ENCODE peak calls at places on chromosomes 11 and 22, in four cellular contexts. A is psoas muscle, W is cardiac muscle cell, I is testis. N is an unnamed sample.

GRCh38 chr11:13668957-13669521 is 571 bp downstream of the FAR1 start:
- DNase-seq in A (peak; percentile 70), W (peak; percentile 54), I (peak; percentile 62), N (peak; percentile 59)

GRCh38 chr11:70503201-70503877 is 105.0 kb downstream of the CTTN start:
- DNase-seq in A (peak; percentile 21), W (no peak), I (no peak), N (no peak)

GRCh38 chr11:40178470-40178869 is 1281.0 kb downstream of the LRRC4C start:
- DNase-seq in A (no peak), W (no peak), I (no peak), N (no peak)

GRCh38 chr22:43236401-43237166 is 49.6 kb upstream of the TTLL12 start:
- DNase-seq in A (no peak), W (no peak), I (peak; percentile 83), N (no peak)

GRCh38 chr22:50326959-50327710 is at the start of gene DENND6B:
- DNase-seq in A (peak; percentile 91), W (peak; percentile 90), I (peak; percentile 88), N (no peak)

GRCh38 chr22:29715240-29715639 is 4.6 kb upstream of the CABP7 start:
- DNase-seq in A (no peak), W (no peak), I (no peak), N (no peak)

GRCh38 chr11:118396097-118396501 is 5.3 kb upstream of the ATP5MG start:
- DNase-seq in A (no peak), W (no peak), I (no peak), N (no peak)

GRCh38 chr11:36019722-36020121 is 75.9 kb downstream of the LDLRAD3 start:
- DNase-seq in A (no peak), W (no peak), I (no peak), N (no peak)

GRCh38 chr11:65188486-65188885 is 6.8 kb downstream of the CAPN1 start:
- DNase-seq in A (no peak), W (no peak), I (no peak), N (no peak)

GRCh38 chr22:45103756-45104155 is 60.0 kb upstream of the NUP50 start:
- DNase-seq in A (no peak), W (no peak), I (no peak), N (no peak)

GRCh38 chr11:100769617-100770016 is 82.5 kb downstream of the ARHGAP42 start:
- DNase-seq in A (no peak), W (no peak), I (no peak), N (no peak)

GRCh38 chr11:85913486-85913885 is 58.3 kb downstream of the CCDC83 start:
- DNase-seq in A (no peak), W (no peak), I (no peak), N (no peak)

GRCh38 chr11:126764221-126764620 is 236.3 kb downstream of the KIRREL3 start:
- DNase-seq in A (no peak), W (no peak), I (no peak), N (no peak)

GRCh38 chr11:95108671-95109551 is 19.3 kb downstream of the ENDOD1 start:
- DNase-seq in A (no peak), W (no peak), I (no peak), N (no peak)

GRCh38 chr11:96061094-96061493 is 137.2 kb upstream of the MTMR2 start:
- DNase-seq in A (no peak), W (no peak), I (no peak), N (no peak)

GRCh38 chr11:77063407-77063806 is 3.4 kb upstream of the CAPN5 start:
- DNase-seq in A (no peak), W (no peak), I (no peak), N (no peak)

GRCh38 chr11:108973402-108974119 is 308.7 kb downstream of the DDX10 start:
- DNase-seq in A (no peak), W (no peak), I (no peak), N (no peak)

GRCh38 chr11:85740464-85741400 is 54.7 kb upstream of the CCDC89 start:
- DNase-seq in A (no peak), W (peak; percentile 18), I (no peak), N (no peak)

GRCh38 chr11:45755281-45755859 is 49.6 kb upstream of the SLC35C1 start:
- DNase-seq in A (no peak), W (no peak), I (peak; percentile 27), N (no peak)

GRCh38 chr11:413120-414081 is 1.4 kb downstream of the SIGIRR start:
- DNase-seq in A (peak; percentile 31), W (no peak), I (no peak), N (no peak)

GRCh38 chr22:39589880-39590279 is 19.3 kb downstream of the CACNA1I start:
- DNase-seq in A (no peak), W (no peak), I (no peak), N (no peak)

GRCh38 chr11:50102916-50103315 is 70.2 kb downstream of the OR4C45 start:
- DNase-seq in A (no peak), W (no peak), I (no peak), N (no peak)

DNA sequence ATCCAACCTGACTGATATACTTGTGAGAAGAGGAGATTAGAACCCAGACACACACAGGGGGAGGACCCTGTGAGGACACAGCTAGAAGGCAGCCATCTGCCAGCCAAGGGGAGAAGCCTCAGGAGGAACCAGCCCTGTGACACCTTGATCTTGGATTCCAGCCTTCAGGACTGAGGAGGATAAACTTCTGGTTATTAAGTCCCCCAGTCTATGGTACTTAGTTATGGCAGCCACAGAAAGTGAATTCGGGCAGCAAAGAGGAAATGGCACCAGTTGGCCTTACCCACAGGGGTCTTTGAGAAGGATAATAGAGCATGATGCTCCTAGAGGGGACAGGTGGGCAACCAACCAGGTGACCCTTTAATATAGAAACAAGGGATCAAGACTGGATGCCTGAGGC is 49.4 kb downstream of the ASCL2 start:
- DNase-seq in A (no peak), W (no peak), I (no peak), N (no peak)
- H3K27me3 ChIP-seq in A (no peaks in the 10 kb centered on the region), W (peaks cover 16% of the 10 kb centered on the region), I (no peaks in the 10 kb centered on the region), N (no peaks in the 10 kb centered on the region)

DNA sequence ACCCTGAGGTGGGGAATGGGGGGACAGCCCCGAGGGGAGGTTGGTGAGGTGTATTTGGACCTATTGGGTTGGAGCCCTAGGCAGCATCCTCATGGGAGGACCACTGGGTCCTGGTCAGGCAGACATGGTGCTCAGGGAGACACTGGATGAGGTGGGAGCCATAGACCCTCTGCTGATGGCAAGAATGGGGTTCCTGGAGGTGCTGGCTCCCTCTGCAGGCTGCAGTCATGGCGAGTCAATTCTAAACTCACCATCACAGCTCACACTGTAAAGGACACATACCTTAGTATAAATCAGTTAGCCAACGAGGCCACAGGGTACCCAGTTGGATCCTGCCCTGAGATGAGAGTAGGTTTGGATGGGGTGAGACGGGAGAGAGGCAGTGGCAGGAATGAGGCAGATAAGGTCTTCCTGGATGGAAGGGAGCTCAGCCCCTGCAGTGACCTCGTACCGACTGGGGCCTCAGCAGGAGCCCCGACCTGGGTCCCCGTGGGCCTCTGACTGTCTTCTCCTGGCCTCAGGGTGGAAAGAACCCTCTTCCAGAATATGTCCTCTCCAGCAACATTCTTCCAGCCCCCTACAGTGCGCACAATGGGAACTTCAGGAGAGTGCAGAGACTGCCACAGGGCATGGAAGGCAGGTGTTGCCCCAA is 1.7 kb upstream of the GAB4 start:
- DNase-seq in A (no peak), W (no peak), I (no peak), N (no peak)
- TF ChIP-seq CTCF in A (no peak), W (no peak), I (no peak), N (no peak)

DNA sequence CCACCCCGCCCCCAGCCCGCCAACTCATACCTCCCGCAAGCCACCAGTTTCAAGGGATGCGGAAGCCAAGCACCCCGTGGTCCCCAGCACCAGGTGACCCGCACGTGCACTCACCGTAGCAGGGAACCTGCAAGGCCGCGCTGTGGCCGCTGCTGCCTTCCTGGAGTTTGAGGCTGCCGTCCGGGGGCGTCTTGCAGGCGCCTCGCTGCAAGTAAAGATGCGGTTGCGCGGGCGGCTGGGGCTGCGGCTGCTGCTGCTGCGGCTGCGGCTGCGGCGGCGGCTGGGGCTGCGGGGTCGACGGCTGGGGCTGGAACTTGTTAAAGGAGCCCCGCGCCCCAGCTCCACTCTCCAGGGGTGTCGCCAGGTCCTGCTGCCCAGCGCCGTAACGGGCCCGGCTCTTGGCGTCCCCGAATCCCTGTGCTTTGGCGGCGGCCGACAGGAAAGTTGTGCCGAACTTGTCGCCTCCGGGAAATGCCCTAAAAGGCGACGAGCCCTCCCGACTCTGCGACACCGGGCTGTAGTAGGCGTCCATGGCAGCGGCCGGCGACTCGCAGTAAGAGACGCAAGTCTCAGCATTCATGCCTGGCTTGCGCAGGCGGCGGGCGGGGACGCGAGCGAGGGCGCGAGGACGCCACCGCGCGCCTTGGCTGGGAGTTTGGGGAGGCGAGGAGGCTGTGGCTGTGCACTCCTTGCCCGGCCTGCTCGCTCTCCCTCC is at the start of gene ALX4:
- DNase-seq in A (peak; percentile 65), W (peak; percentile 72), I (peak; percentile 48), N (no peak)
- H3K27me3 ChIP-seq in A (no peaks in the 10 kb centered on the region), W (peaks cover 100% of the 10 kb centered on the region), I (no peaks in the 10 kb centered on the region), N (peaks cover 72% of the 10 kb centered on the region)

DNA sequence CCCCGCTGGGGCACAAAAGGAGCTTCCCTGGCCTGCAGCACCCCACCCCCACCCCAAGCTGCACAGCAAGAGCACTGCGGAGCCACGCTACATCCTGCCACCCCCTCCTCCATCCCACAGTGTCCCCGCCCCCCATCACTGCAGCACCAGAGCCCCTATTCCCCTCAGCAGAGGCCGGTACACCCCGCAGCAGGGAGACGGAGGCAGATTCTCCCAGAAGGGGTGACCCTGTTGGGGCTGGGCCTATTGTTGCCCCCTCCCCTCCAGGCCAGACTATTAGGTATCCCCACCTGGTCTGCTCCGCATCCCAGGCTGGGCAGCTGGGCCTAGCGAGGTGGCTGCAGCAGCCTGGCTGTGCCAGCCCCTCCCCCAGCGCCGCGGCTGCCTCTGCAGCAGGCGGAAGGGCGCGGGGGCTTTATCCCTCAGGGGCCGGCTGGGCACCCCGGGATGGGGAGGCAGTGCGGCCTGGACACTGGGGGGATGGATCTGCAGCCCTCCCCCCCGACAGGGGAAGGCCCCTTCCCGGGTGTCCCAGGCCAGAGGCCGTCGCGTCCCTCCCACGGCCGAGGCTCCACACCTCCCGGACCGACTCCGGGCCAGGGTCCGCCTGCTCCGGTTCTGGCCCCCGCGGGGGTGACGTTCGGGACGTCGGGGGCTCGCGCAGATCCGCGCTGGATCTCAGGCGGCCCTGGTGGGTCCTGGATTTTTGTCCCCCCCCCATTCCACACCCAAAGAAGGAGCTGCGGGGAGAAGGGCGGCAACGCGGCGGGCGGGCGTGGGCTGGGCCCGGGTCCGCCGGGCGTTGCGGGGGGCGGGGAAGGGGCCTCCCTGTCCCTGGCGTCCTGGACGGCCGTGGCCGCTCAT is 943 bp downstream of the DUSP8 start:
- DNase-seq in A (peak; percentile 58), W (no peak), I (no peak), N (no peak)
- TF ChIP-seq CTCF in A (no peak), W (no peak), I (no peak), N (no peak)

GRCh38 chr22:23516304-23516703 is 63.8 kb downstream of the IGLL1 start:
- DNase-seq in A (no peak), W (no peak), I (no peak), N (no peak)
- H3K27me3 ChIP-seq in A (no peaks in the 10 kb centered on the region), W (no peaks in the 10 kb centered on the region), I (no peaks in the 10 kb centered on the region), N (no peaks in the 10 kb centered on the region)

DNA sequence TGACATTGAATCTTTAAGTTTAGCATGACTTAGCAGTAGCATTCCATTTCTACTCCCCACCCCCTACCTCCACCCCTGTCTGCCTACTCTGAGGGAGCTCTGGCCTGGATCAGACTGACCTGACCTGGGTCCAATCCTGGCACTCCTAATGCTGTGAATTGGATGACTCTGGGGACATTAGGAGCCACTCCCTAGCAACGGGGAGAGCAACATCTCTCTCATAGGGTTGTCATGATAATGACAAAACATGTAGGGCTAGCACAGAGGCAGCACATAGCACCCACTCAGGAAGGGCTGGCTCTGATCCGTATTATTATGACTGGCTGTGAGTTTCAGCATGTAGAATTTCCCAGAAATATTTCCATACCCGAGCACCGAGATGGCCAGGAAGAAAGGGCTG is 40.5 kb downstream of the CABIN1 start:
- DNase-seq in A (no peak), W (no peak), I (no peak), N (peak; percentile 85)
- TF ChIP-seq CTCF in A (no peak), W (no peak), I (no peak), N (no peak)